ENCODE peak calls at places on chromosomes 5 and 9, in nine cellular contexts. M, Z, V, Q, A, R, P, X and N are unnamed samples.

GRCh38 chr9:135910197-135910596 is 2.9 kb upstream of the CAMSAP1 start:
- DNase-seq in M (no peak), Z (no peak), V (no peak), Q (no peak), A (no peak), R (no peak), P (no peak), X (no peak), N (no peak)

GRCh38 chr5:178203670-178204204 is 596 bp upstream of the HNRNPAB start:
- DNase-seq in M (no peak), Z (no peak), V (no peak), Q (no peak), A (no peak), R (peak), P (no peak), X (no peak), N (no peak)

GRCh38 chr5:94731471-94731870 is 113.0 kb downstream of the SLF1 start:
- DNase-seq in M (no peak), Z (no peak), V (no peak), Q (no peak), A (no peak), R (no peak), P (no peak), X (no peak), N (no peak)

GRCh38 chr5:124576848-124577409 is 169.5 kb downstream of the ZNF608 start:
- DNase-seq in M (no peak), Z (no peak), V (no peak), Q (no peak), A (no peak), R (no peak), P (no peak), X (no peak), N (no peak)

GRCh38 chr5:132674671-132675506 is 1.1 kb downstream of the IL4 start:
- DNase-seq in M (peak), Z (peak), V (no peak), Q (no peak), A (no peak), R (no peak), P (peak), X (peak), N (no peak)

GRCh38 chr9:19471737-19472648 is 63.2 kb downstream of the ACER2 start:
- DNase-seq in M (peak), Z (peak), V (peak), Q (peak), A (no peak), R (peak), P (peak), X (peak), N (peak)

GRCh38 chr5:109350537-109351270 is 59.1 kb downstream of the PJA2 start:
- DNase-seq in M (peak), Z (peak), V (no peak), Q (no peak), A (no peak), R (no peak), P (peak), X (no peak), N (no peak)

GRCh38 chr9:93648836-93649235 is 72.5 kb downstream of the PHF2 start:
- DNase-seq in M (no peak), Z (no peak), V (no peak), Q (no peak), A (no peak), R (no peak), P (no peak), X (no peak), N (peak)

GRCh38 chr5:43041131-43041668 is 1.1 kb upstream of the ANXA2R start:
- DNase-seq in M (no peak), Z (no peak), V (no peak), Q (no peak), A (no peak), R (peak), P (no peak), X (peak), N (no peak)

GRCh38 chr5:108878756-108879155 is 131.1 kb downstream of the FER start:
- DNase-seq in M (no peak), Z (no peak), V (no peak), Q (no peak), A (no peak), R (no peak), P (no peak), X (no peak), N (no peak)

GRCh38 chr5:1151316-1151715 is 39.5 kb upstream of the SLC12A7 start:
- DNase-seq in M (no peak), Z (no peak), V (no peak), Q (no peak), A (no peak), R (no peak), P (no peak), X (no peak), N (no peak)

GRCh38 chr5:44821164-44821563 is 12.4 kb downstream of the MRPS30 start:
- DNase-seq in M (no peak), Z (no peak), V (no peak), Q (no peak), A (no peak), R (no peak), P (no peak), X (no peak), N (no peak)

GRCh38 chr9:82436480-82436879 is 447.9 kb downstream of the SPATA31D1 start:
- DNase-seq in M (no peak), Z (no peak), V (no peak), Q (no peak), A (no peak), R (no peak), P (peak), X (no peak), N (no peak)

GRCh38 chr9:133701981-133702797 is 36.0 kb downstream of the SARDH start:
- DNase-seq in M (no peak), Z (peak), V (no peak), Q (no peak), A (peak), R (peak), P (peak), X (no peak), N (no peak)

GRCh38 chr5:105504-106080 is 13.6 kb downstream of the PLEKHG4B start:
- DNase-seq in M (no peak), Z (no peak), V (no peak), Q (no peak), A (no peak), R (peak), P (no peak), X (no peak), N (no peak)

GRCh38 chr5:128349044-128349629 is 188.9 kb downstream of the FBN2 start:
- DNase-seq in M (peak), Z (no peak), V (no peak), Q (peak), A (no peak), R (peak), P (peak), X (peak), N (no peak)

GRCh38 chr5:54889826-54890225 is 95.6 kb downstream of the ESM1 start:
- DNase-seq in M (peak), Z (peak), V (no peak), Q (peak), A (no peak), R (peak), P (peak), X (peak), N (no peak)

GRCh38 chr9:99169982-99170761 is 51.6 kb downstream of the ALG2 start:
- DNase-seq in M (no peak), Z (no peak), V (no peak), Q (no peak), A (no peak), R (peak), P (no peak), X (no peak), N (peak)